ENCODE peak calls at places on chromosomes 12 and 14, in six cellular contexts. A is psoas muscle, N is heart left ventricle, C is neuronal stem cell, W is sigmoid colon, Z is mammary epithelial cell. J is an unnamed sample.

GRCh38 chr12:111757361-111758119 is 9.2 kb upstream of the ALDH2 start:
- DNase-seq in W (peak; percentile 72), C (no peak), Z (peak; percentile 17), A (peak; percentile 64), N (peak; percentile 56), J (no peak)

GRCh38 chr12:127400231-127400630 is 866.7 kb upstream of the TMEM132C start:
- DNase-seq in A (no peak), Z (peak; percentile 10), N (no peak), W (no peak), C (no peak), J (no peak)

GRCh38 chr12:130936566-130936965 is 17.1 kb upstream of the ADGRD1 start:
- DNase-seq in Z (no peak), N (no peak), A (no peak), C (no peak), W (no peak), J (no peak)

GRCh38 chr12:131222271-131223139 is 268.8 kb downstream of the ADGRD1 start:
- DNase-seq in A (no peak), N (no peak), Z (no peak), W (no peak), C (peak; percentile 37), J (no peak)

GRCh38 chr14:105852378-105853088 is 326.1 kb downstream of the TMEM121 start:
- DNase-seq in N (no peak), C (no peak), A (no peak), Z (no peak), W (no peak), J (no peak)

GRCh38 chr12:88870000-88870737 is 289.9 kb upstream of the KITLG start:
- DNase-seq in Z (no peak), A (no peak), C (no peak), W (no peak), N (no peak), J (no peak)

GRCh38 chr12:47124451-47124850 is 44.7 kb upstream of the AMIGO2 start:
- DNase-seq in A (no peak), Z (peak; percentile 55), N (no peak), W (no peak), C (no peak), J (no peak)

GRCh38 chr14:72063761-72064282 is 131.6 kb downstream of the RGS6 start:
- DNase-seq in N (no peak), W (no peak), A (no peak), Z (no peak), C (no peak), J (no peak)

GRCh38 chr14:24837280-24838046 is 203.5 kb upstream of the GZMB start:
- DNase-seq in Z (no peak), W (no peak), A (no peak), N (no peak), C (no peak), J (no peak)

GRCh38 chr12:27367078-27367477 is 34.4 kb downstream of the BMAL2 start:
- DNase-seq in A (no peak), Z (peak; percentile 21), N (no peak), W (no peak), C (no peak), J (no peak)

DNA sequence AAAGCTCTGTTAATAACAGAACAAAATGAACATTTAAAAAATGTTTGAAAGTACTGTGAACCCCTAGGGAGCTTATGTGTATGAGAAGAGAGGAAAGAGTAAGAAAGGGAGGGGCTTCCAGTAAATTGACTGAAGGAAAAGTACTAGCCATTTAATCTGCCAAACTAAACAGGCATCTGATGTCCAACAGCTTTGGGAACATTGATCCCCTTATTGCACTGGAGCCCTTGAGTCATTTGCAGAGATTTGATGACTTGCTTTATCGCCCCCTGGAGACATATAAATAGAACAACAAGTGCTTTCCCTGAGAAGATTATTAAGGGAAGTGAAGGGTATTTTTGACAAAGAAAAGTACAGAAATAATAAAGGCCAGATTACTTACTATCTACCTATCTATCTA is 319.3 kb upstream of the NOVA1 start:
- DNase-seq in W (no peak), A (no peak), N (no peak), Z (no peak), C (no peak), J (no peak)
- H3K27ac ChIP-seq in W (no peak overlapping the region), A (no peak overlapping the region), N (no peak overlapping the region), Z (no peak overlapping the region), C (no peak overlapping the region), J (no peak overlapping the region)

DNA sequence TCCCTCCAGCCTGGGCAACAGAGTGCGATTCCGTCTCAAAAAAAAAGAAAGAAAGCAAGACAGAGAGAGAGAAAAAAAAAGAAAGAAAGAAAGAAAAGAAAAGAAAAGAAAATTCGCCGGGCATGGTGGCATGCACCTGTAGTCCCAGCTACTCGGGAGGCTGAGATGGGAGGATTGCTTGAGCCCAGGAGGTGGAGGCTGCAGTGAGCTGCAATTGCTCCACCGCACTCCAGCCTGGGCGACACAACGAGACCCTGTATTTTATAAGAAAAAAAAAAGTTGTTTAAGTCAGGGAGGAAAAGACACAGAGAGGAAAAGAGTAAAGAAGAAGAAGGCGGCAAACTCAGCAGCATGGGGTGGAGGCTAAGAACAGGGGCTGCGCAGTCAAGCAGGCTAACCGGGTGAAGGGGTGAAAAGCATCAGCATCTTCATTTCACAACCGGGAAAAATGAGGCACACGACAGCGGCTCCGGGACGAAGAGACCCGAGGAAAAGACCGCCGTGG is 557 bp upstream of the FICD start:
- DNase-seq in C (no peak), W (no peak), A (no peak), N (no peak), Z (no peak), J (no peak)
- H3K27ac ChIP-seq in C (peak overlapping the region; percentile 1), W (no peak overlapping the region), A (no peak overlapping the region), N (no peak overlapping the region), Z (no peak overlapping the region), J (no peak overlapping the region)

GRCh38 chr12:66044731-66045130 is 85.8 kb downstream of the LLPH start:
- DNase-seq in N (no peak), W (no peak), A (no peak), Z (peak; percentile 38), C (no peak), J (no peak)
- H3K27ac ChIP-seq in N (no peak overlapping the region), W (no peak overlapping the region), A (no peak overlapping the region), Z (no peak overlapping the region), C (no peak overlapping the region), J (peak overlapping the region; percentile 10)

DNA sequence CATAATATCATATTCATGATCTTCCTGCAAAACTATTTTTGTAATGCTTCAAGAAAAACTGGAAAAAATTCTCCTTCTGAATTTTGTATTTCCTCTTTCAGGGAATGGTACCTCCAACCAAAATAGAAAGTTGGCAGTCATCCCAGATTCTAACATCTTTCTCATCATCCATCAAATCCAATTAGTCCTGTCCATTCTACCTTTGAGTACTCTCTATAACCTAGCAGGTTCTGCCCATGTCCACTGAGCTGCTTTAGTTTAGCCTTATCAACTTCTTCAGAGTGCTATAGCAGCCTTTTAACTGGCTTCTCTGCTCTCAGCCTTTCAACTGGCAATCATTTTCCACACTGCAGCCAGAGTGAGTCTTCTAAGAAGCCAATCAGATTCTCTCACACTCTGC is 236.2 kb downstream of the AKAP6 start:
- DNase-seq in A (no peak), Z (no peak), C (no peak), W (no peak), N (no peak), J (no peak)
- H3K27ac ChIP-seq in A (peak overlapping the region; percentile 19), Z (no peak overlapping the region), C (no peak overlapping the region), W (peak overlapping the region; percentile 68), N (peak overlapping the region; percentile 67), J (no peak overlapping the region)

GRCh38 chr12:16012086-16012485 is 101.0 kb downstream of the DERA start:
- DNase-seq in N (peak; percentile 44), C (no peak), A (peak; percentile 30), W (peak; percentile 74), Z (no peak), J (no peak)
- H3K27ac ChIP-seq in N (peak overlapping the region; percentile 3), C (no peak overlapping the region), A (no peak overlapping the region), W (peak overlapping the region; percentile 48), Z (no peak overlapping the region), J (no peak overlapping the region)

GRCh38 chr12:24560867-24561266 is 388.0 kb downstream of the BCAT1 start:
- DNase-seq in Z (no peak), W (no peak), A (no peak), C (no peak), N (no peak), J (no peak)

GRCh38 chr12:24557738-24558137 is 391.2 kb downstream of the BCAT1 start:
- DNase-seq in Z (no peak), N (no peak), A (no peak), W (no peak), C (no peak), J (no peak)

GRCh38 chr12:24561411-24561871 is 387.5 kb downstream of the BCAT1 start:
- DNase-seq in W (peak; percentile 64), C (no peak), A (no peak), N (no peak), Z (no peak), J (no peak)

GRCh38 chr12:24561882-24562760 is 386.8 kb downstream of the BCAT1 start:
- DNase-seq in A (peak; percentile 63), Z (peak; percentile 12), C (peak; percentile 71), W (peak; percentile 84), N (peak; percentile 65), J (no peak)

DNA sequence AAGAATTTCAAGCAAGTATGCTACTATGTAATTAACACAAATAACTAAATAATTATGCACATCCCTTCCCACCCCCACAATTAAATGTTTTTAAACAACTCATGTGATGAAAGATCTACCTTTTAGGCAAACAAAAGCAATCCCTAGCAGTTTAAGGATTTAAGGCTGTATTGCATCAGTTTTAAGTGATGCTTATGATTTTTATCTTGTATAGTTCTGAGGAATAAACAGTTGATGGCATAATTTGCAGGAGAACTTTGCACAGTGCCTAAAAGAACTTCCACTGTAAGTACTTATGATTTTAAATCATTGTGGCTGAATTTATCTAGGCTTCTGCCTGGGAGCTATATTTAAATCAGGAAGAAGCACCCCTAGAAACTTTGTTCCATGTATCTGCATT is 388.7 kb downstream of the BCAT1 start:
- DNase-seq in N (no peak), Z (no peak), A (no peak), C (no peak), W (no peak), J (no peak)
- H3K27ac ChIP-seq in N (peak overlapping the region; percentile 83), Z (no peak overlapping the region), A (no peak overlapping the region), C (no peak overlapping the region), W (peak overlapping the region; percentile 79), J (no peak overlapping the region)

GRCh38 chr12:5268424-5269210 is 163.3 kb upstream of the NTF3 start:
- DNase-seq in C (no peak), Z (peak; percentile 16), A (no peak), N (no peak), W (no peak), J (no peak)

GRCh38 chr12:5267603-5268423 is 164.1 kb upstream of the NTF3 start:
- DNase-seq in W (no peak), Z (no peak), C (no peak), N (no peak), A (no peak), J (no peak)

GRCh38 chr12:5272061-5272820 is 159.7 kb upstream of the NTF3 start:
- DNase-seq in W (no peak), A (no peak), Z (no peak), C (no peak), N (no peak), J (no peak)

GRCh38 chr12:5273709-5274108 is 158.2 kb upstream of the NTF3 start:
- DNase-seq in N (no peak), C (peak; percentile 17), A (no peak), W (no peak), Z (no peak), J (no peak)

GRCh38 chr12:5269846-5270245 is 162.1 kb upstream of the NTF3 start:
- DNase-seq in A (no peak), N (no peak), Z (no peak), W (no peak), C (no peak), J (no peak)
- H3K27ac ChIP-seq in A (no peak overlapping the region), N (no peak overlapping the region), Z (no peak overlapping the region), W (no peak overlapping the region), C (no peak overlapping the region), J (no peak overlapping the region)

J was measured in epithelial cell of prostate.